ENCODE peak calls at places on chromosome 20, in five cellular contexts. B is NCI-H1105, L is GM13977, O is progenitor cell of endocrine pancreas, S is SK-MEL-5. D is an unnamed sample.

GRCh38 chr20:3697588-3698235 is 14.7 kb downstream of the SIGLEC1 start:
- DNase-seq in O (no peak), B (no peak), S (no peak), L (no peak), D (no peak)

GRCh38 chr20:51631011-51631950 is 88.8 kb upstream of the NFATC2 start:
- DNase-seq in O (no peak), L (no peak), S (peak; percentile 55), B (no peak), D (no peak)

GRCh38 chr20:35344354-35344837 is 52.2 kb upstream of the FAM83C start:
- DNase-seq in B (no peak), O (no peak), L (no peak), S (no peak), D (no peak)

GRCh38 chr20:6920991-6921613 is 153.6 kb downstream of the BMP2 start:
- DNase-seq in S (no peak), L (no peak), B (no peak), O (no peak), D (no peak)

GRCh38 chr20:25299801-25300200 is 51.9 kb downstream of the PYGB start:
- DNase-seq in L (no peak), O (no peak), B (no peak), S (no peak), D (no peak)

GRCh38 chr20:433300-433975 is 25.3 kb downstream of the RBCK1 start:
- DNase-seq in S (no peak), L (peak; percentile 84), O (no peak), B (no peak), D (no peak)

GRCh38 chr20:46898433-46898832 is 3.8 kb downstream of the EYA2 start:
- DNase-seq in B (no peak), S (no peak), O (no peak), L (no peak), D (no peak)

GRCh38 chr20:24522452-24523330 is 53.3 kb downstream of the SYNDIG1 start:
- DNase-seq in S (no peak), L (no peak), B (no peak), O (no peak), D (no peak)

GRCh38 chr20:57390604-57391438 is at the start of gene RBM38:
- DNase-seq in L (peak; percentile 98), O (peak; percentile 62), S (peak; percentile 70), B (peak; percentile 64), D (peak; percentile 15)

GRCh38 chr20:18973499-18974173 is 160.1 kb downstream of the SCP2D1 start:
- DNase-seq in L (no peak), O (no peak), S (no peak), B (no peak), D (no peak)

GRCh38 chr20:49507741-49508434 is 25.4 kb upstream of the KCNB1 start:
- DNase-seq in S (no peak), L (no peak), B (peak; percentile 83), O (no peak), D (peak; percentile 63)

GRCh38 chr20:15179426-15180190 is 842.2 kb upstream of the FLRT3 start:
- DNase-seq in B (no peak), S (no peak), L (no peak), O (no peak), D (no peak)

GRCh38 chr20:53708129-53708968 is 114.7 kb upstream of the ZNF217 start:
- DNase-seq in B (no peak), L (peak; percentile 58), S (no peak), O (no peak), D (no peak)